ENCODE peak calls at places on chromosomes 4 and X, in eight cellular contexts. S is WERI-Rb-1, W is esophagus squamous epithelium, U is bronchial epithelial cell, F is breast epithelium, V is PC-3, Z is ovary, X is lower lobe of right lung. T is an unnamed sample.

GRCh38 chr4:56410247-56410646 is 23.0 kb upstream of the AASDH start:
- DNase-seq in U (peak), F (peak), Z (peak), W (no peak), S (peak), X (no peak), V (peak), T (no peak)

GRCh38 chrX:8844157-8844556 is 43.0 kb upstream of the FAM9A start:
- DNase-seq in V (peak), U (no peak), X (no peak), W (no peak), S (no peak), F (no peak), Z (no peak), T (no peak)

GRCh38 chrX:4661771-4662170 is 948.3 kb upstream of the PRKX start:
- DNase-seq in X (no peak), S (no peak), W (no peak), V (peak), Z (no peak), F (no peak), U (no peak), T (no peak)

GRCh38 chrX:78314561-78314960 is 12.8 kb downstream of the CYSLTR1 start:
- DNase-seq in F (no peak), S (no peak), V (peak), U (peak), X (no peak), W (no peak), Z (no peak), T (no peak)

GRCh38 chrX:49063715-49064114 is 4.9 kb downstream of the CCDC120 start:
- DNase-seq in Z (no peak), U (no peak), S (no peak), X (no peak), W (no peak), V (no peak), F (no peak), T (no peak)

GRCh38 chr4:134089885-134090284 is 111.7 kb downstream of the PABPC4L start:
- DNase-seq in F (no peak), V (no peak), S (no peak), Z (no peak), U (peak), W (no peak), X (no peak), T (no peak)

GRCh38 chr4:145285928-145286327 is 105.5 kb upstream of the OTUD4 start:
- DNase-seq in F (no peak), X (no peak), W (no peak), V (peak), U (peak), S (no peak), Z (no peak), T (no peak)

GRCh38 chrX:82813671-82814078 is 694.4 kb upstream of the POU3F4 start:
- DNase-seq in F (peak), Z (no peak), V (peak), X (no peak), S (no peak), U (peak), W (no peak), T (no peak)

GRCh38 chrX:110667706-110668105 is 127.9 kb downstream of the CHRDL1 start:
- DNase-seq in S (no peak), W (no peak), U (no peak), F (no peak), Z (no peak), V (peak), X (no peak), T (no peak)

GRCh38 chr4:146439999-146440398 is 81.7 kb downstream of the SLC10A7 start:
- DNase-seq in U (no peak), F (no peak), V (no peak), W (no peak), Z (no peak), X (no peak), S (no peak), T (no peak)

GRCh38 chrX:123476636-123477219 is 256.1 kb downstream of the THOC2 start:
- DNase-seq in V (no peak), Z (no peak), W (no peak), F (no peak), S (no peak), X (no peak), U (no peak), T (no peak)

GRCh38 chr4:1927675-1928074 is 56.5 kb downstream of the NSD2 start:
- DNase-seq in V (no peak), X (no peak), S (no peak), W (no peak), Z (no peak), F (no peak), U (no peak), T (no peak)

GRCh38 chr4:41234424-41234823 is 20.1 kb upstream of the APBB2 start:
- DNase-seq in S (no peak), F (no peak), Z (no peak), U (no peak), X (no peak), W (no peak), V (no peak), T (no peak)

GRCh38 chr4:178142724-178143123 is 700.5 kb upstream of the AGA start:
- DNase-seq in F (no peak), W (no peak), U (peak), S (no peak), X (no peak), Z (no peak), V (no peak), T (no peak)

GRCh38 chr4:24988776-24989175 is 42.0 kb downstream of the LGI2 start:
- DNase-seq in U (peak), W (no peak), X (no peak), Z (no peak), V (peak), S (peak), F (no peak), T (no peak)

GRCh38 chr4:87848622-87849351 is 16.0 kb downstream of the MEPE start:
- DNase-seq in U (peak), Z (peak), F (peak), X (peak), S (peak), W (no peak), V (peak), T (no peak)

GRCh38 chr4:2800691-2801596 is 8.1 kb downstream of the SH3BP2 start:
- DNase-seq in V (no peak), X (peak), Z (peak), U (no peak), W (no peak), F (peak), S (peak), T (peak)

GRCh38 chrX:2677764-2678163 is 13.3 kb upstream of the CD99 start:
- DNase-seq in V (peak), S (no peak), Z (peak), F (peak), U (peak), X (peak), W (no peak), T (no peak)

GRCh38 chr4:82758701-82759685 is 39.6 kb downstream of the SCD5 start:
- DNase-seq in U (no peak), Z (no peak), F (no peak), W (no peak), X (no peak), V (no peak), S (no peak), T (no peak)

GRCh38 chr4:11623726-11624037 is 195.0 kb upstream of the HS3ST1 start:
- DNase-seq in U (peak), X (no peak), V (peak), S (peak), W (no peak), F (peak), Z (no peak), T (no peak)

GRCh38 chr4:24805036-24805435 is 9.7 kb downstream of the SOD3 start:
- DNase-seq in X (no peak), F (peak), V (no peak), S (no peak), Z (no peak), U (peak), W (no peak), T (no peak)

GRCh38 chr4:8705161-8706145 is 112.9 kb downstream of the CPZ start:
- DNase-seq in Z (no peak), U (no peak), S (peak), V (no peak), X (peak), F (no peak), W (no peak), T (no peak)

GRCh38 chr4:54954656-54955388 is 170.6 kb downstream of the KDR start:
- DNase-seq in V (no peak), U (no peak), W (no peak), F (no peak), S (no peak), Z (no peak), X (no peak), T (no peak)

GRCh38 chrX:115093206-115093605 is 75.8 kb upstream of the IL13RA2 start:
- DNase-seq in V (no peak), S (no peak), Z (no peak), F (no peak), W (no peak), U (no peak), X (no peak), T (no peak)

GRCh38 chr4:79652232-79652631 is 244.2 kb upstream of the GK2 start:
- DNase-seq in Z (no peak), W (no peak), X (no peak), U (peak), S (no peak), V (peak), F (no peak), T (no peak)

GRCh38 chr4:122764808-122765189 is 32.3 kb downstream of the BBS12 start:
- DNase-seq in S (no peak), X (no peak), W (no peak), U (peak), Z (no peak), V (peak), F (no peak), T (no peak)

GRCh38 chr4:1413221-1413663 is 7.0 kb upstream of the NKX1-1 start:
- DNase-seq in W (no peak), S (no peak), V (no peak), U (no peak), Z (no peak), F (peak), X (peak), T (no peak)

GRCh38 chrX:70664726-70665125 is 220.1 kb downstream of the DLG3 start:
- DNase-seq in F (no peak), Z (no peak), S (no peak), X (no peak), W (no peak), U (peak), V (peak), T (no peak)

GRCh38 chrX:125757794-125758564 is 408.1 kb downstream of the DCAF12L2 start:
- DNase-seq in U (no peak), F (no peak), S (no peak), V (no peak), Z (no peak), W (no peak), X (no peak), T (no peak)

GRCh38 chr4:127575888-127576287 is 56.9 kb upstream of the INTU start:
- DNase-seq in X (no peak), W (no peak), S (no peak), Z (no peak), U (no peak), V (peak), F (no peak), T (no peak)

GRCh38 chr4:176492648-176493302 is 173.0 kb downstream of the SPCS3 start:
- DNase-seq in V (peak), X (no peak), U (peak), F (no peak), S (no peak), Z (no peak), W (no peak), T (no peak)

GRCh38 chrX:1554469-1555210 is 17.7 kb upstream of the P2RY8 start:
- DNase-seq in X (no peak), F (no peak), S (no peak), W (no peak), U (no peak), V (no peak), Z (no peak), T (peak)

GRCh38 chrX:153769865-153770605 is 6.0 kb downstream of the PLXNB3 start:
- DNase-seq in W (no peak), V (no peak), U (no peak), F (no peak), Z (peak), X (no peak), S (peak), T (no peak)

GRCh38 chr4:30385650-30386049 is 334.5 kb upstream of the PCDH7 start:
- DNase-seq in S (no peak), U (peak), W (no peak), F (no peak), X (no peak), Z (no peak), V (peak), T (no peak)

GRCh38 chr4:30386266-30386895 is 333.8 kb upstream of the PCDH7 start:
- DNase-seq in S (no peak), Z (no peak), W (no peak), F (no peak), U (peak), V (peak), X (no peak), T (no peak)

GRCh38 chr4:30380404-30380998 is 339.7 kb upstream of the PCDH7 start:
- DNase-seq in S (peak), V (peak), X (no peak), Z (no peak), W (no peak), F (no peak), U (peak), T (no peak)
- TF ChIP-seq CTCF in S (peak), V (peak), X (peak), Z (no peak), W (peak), F (peak), U (peak), T (no peak)

DNA sequence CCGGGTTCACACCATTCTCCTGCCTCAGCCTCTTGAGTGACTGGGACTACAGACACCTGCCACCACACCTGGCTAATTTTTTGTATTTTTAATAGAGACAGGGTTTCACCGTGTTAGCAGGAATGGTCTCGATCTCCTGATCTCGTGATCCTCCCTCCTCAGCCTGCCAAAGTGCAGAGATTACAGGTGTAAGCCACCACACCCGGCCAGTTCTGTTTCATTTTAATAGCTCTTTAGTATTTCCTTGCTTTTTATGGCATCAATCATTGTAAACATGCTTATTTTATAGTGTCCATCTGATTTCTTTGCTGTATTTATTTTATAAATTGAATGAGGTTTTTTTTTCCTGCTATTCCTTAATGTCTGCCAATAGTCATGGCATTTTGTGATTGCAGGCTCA is 7.6 kb upstream of the AP1AR start:
- DNase-seq in S (no peak), V (no peak), W (no peak), U (no peak), F (no peak), Z (no peak), X (no peak), T (no peak)
- TF ChIP-seq CTCF in S (no peak), V (no peak), W (no peak), U (no peak), F (no peak), Z (no peak), X (no peak), T (no peak)

GRCh38 chr4:53704329-53704728 is 113.0 kb upstream of the LNX1 start:
- DNase-seq in X (no peak), F (no peak), V (no peak), Z (no peak), U (no peak), W (no peak), S (no peak), T (no peak)

GRCh38 chr4:53703267-53703655 is 112.0 kb upstream of the LNX1 start:
- DNase-seq in V (no peak), Z (no peak), S (no peak), F (no peak), X (no peak), U (no peak), W (no peak), T (no peak)

GRCh38 chr4:53705151-53705764 is 114.0 kb upstream of the LNX1 start:
- DNase-seq in W (no peak), Z (no peak), F (no peak), S (no peak), X (no peak), V (peak), U (no peak), T (no peak)

GRCh38 chr4:53705972-53706371 is 114.7 kb upstream of the LNX1 start:
- DNase-seq in X (no peak), W (no peak), S (no peak), Z (no peak), U (no peak), V (no peak), F (no peak), T (no peak)

DNA sequence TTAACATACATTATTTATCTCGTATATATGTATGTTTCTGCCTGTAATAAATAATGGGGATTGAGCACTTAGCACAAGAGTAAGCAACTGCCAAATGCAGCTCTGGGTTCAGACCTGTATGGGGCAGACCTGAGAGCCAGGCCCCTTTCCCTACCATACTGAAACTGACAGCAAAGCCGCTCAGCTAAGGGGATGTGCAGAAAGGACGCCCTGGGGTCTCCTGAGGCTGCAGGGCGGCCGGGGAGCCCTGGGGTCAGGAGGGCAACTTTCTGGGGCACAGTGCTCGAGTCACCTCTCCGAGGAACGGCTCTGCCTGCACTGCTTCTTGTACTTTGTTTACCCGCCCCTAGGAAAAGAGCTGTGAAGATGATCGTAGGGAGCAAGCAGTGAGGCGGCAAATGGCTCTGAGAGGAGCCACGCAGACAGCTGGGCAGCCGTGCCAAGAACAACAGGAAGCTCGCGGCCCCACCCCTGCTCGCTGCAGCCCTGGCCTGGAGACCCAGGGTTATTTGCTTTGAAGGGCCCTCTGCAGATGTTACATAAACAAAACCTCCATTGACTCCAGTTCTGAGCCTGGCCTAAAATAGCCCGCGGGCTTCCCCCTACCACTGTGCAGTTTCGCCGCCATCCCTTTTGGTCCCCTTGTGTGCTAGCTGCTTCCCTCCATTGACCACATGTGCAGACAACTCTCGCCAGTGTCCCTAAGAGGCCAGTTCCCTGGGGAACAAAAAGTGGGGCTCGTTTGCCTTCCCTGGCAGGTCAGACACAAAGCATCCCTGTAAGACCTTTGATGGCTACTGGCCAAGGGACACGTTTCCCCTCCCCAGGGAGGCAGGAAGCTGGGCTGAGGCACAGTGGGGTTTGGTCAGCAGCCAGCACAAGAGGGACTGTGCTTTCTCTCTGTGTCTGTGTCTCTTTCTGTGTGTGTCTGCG is 111.3 kb upstream of the LNX1 start:
- DNase-seq in Z (peak), S (no peak), U (peak), X (peak), V (peak), F (peak), W (no peak), T (peak)
- TF ChIP-seq CTCF in Z (no peak), S (no peak), U (no peak), X (no peak), V (peak), F (no peak), W (no peak), T (no peak)

GRCh38 chrX:11944486-11944885 is 186.4 kb downstream of the MSL3 start:
- DNase-seq in F (no peak), U (peak), Z (no peak), W (no peak), V (peak), S (peak), X (no peak), T (no peak)
- TF ChIP-seq CTCF in F (no peak), U (peak), Z (no peak), W (no peak), V (peak), S (peak), X (peak), T (no peak)

GRCh38 chr4:157221895-157222763 is 1.6 kb downstream of the GRIA2 start:
- DNase-seq in V (no peak), X (no peak), Z (no peak), W (no peak), S (peak), U (no peak), F (no peak), T (no peak)
- TF ChIP-seq CTCF in V (no peak), X (no peak), Z (no peak), W (no peak), S (peak), U (no peak), F (no peak), T (no peak)

GRCh38 chr4:164536829-164537228 is 217.1 kb upstream of the SMIM31 start:
- DNase-seq in Z (no peak), S (peak), W (no peak), U (peak), F (peak), V (peak), X (no peak), T (no peak)
- TF ChIP-seq CTCF in Z (no peak), S (no peak), W (no peak), U (no peak), F (no peak), V (no peak), X (no peak), T (no peak)

GRCh38 chr4:115851918-115852766 is 738.7 kb upstream of the NDST4 start:
- DNase-seq in U (peak), V (peak), W (no peak), S (peak), X (peak), Z (no peak), F (no peak), T (no peak)
- TF ChIP-seq CTCF in U (peak), V (peak), W (no peak), S (peak), X (peak), Z (no peak), F (peak), T (no peak)

GRCh38 chr4:121307441-121308327 is 73.1 kb downstream of the QRFPR start:
- DNase-seq in U (peak), S (peak), Z (no peak), X (no peak), V (peak), W (no peak), F (no peak), T (no peak)
- TF ChIP-seq CTCF in U (peak), S (peak), Z (no peak), X (peak), V (peak), W (peak), F (no peak), T (no peak)

GRCh38 chrX:118839334-118839958 is 15.8 kb downstream of the ZCCHC12 start:
- DNase-seq in X (peak), S (peak), F (peak), Z (peak), V (peak), W (no peak), U (peak), T (peak)
- TF ChIP-seq CTCF in X (peak), S (peak), F (peak), Z (peak), V (peak), W (peak), U (peak), T (no peak)